ENCODE peak calls at places on chromosomes 3 and 15, in six cellular contexts. O, F, S, U, R and H are unnamed samples.

GRCh38 chr3:197501879-197502620 is 53.7 kb downstream of the BDH1 start:
- DNase-seq in O (no peak), F (peak; percentile 26), S (peak; percentile 55), U (no peak), R (peak; percentile 76), H (no peak)

GRCh38 chr3:149784064-149784704 is 8.2 kb downstream of the ANKUB1 start:
- DNase-seq in O (no peak), F (peak; percentile 34), S (no peak), U (no peak), R (no peak), H (no peak)

GRCh38 chr3:20323307-20323927 is 137.4 kb upstream of the SGO1 start:
- DNase-seq in O (no peak), F (no peak), S (no peak), U (no peak), R (no peak), H (no peak)

GRCh38 chr3:195023989-195024388 is 247.0 kb downstream of the XXYLT1 start:
- DNase-seq in O (no peak), F (no peak), S (no peak), U (no peak), R (no peak), H (no peak)

GRCh38 chr3:58386966-58387365 is 46.7 kb downstream of the PDHB start:
- DNase-seq in O (no peak), F (peak; percentile 94), S (peak; percentile 54), U (no peak), R (peak; percentile 57), H (peak; percentile 80)

GRCh38 chr3:193016437-193016887 is 98.8 kb upstream of the MB21D2 start:
- DNase-seq in O (no peak), F (no peak), S (peak; percentile 28), U (peak; percentile 43), R (no peak), H (peak; percentile 14)

GRCh38 chr3:142500211-142500610 is 52.4 kb upstream of the XRN1 start:
- DNase-seq in O (no peak), F (peak; percentile 16), S (no peak), U (no peak), R (no peak), H (no peak)

GRCh38 chr3:47877288-47877687 is 74.3 kb downstream of the DHX30 start:
- DNase-seq in O (no peak), F (peak; percentile 37), S (no peak), U (no peak), R (no peak), H (no peak)

GRCh38 chr15:77607111-77607893 is 25.4 kb downstream of the LINGO1 start:
- DNase-seq in O (no peak), F (peak; percentile 39), S (peak; percentile 18), U (no peak), R (no peak), H (peak; percentile 14)

GRCh38 chr3:109265300-109265699 is 51.0 kb downstream of the DPPA2 start:
- DNase-seq in O (no peak), F (no peak), S (no peak), U (no peak), R (no peak), H (no peak)

GRCh38 chr3:37905987-37906674 is 44.5 kb downstream of the CTDSPL start:
- DNase-seq in O (no peak), F (peak; percentile 65), S (peak; percentile 74), U (no peak), R (no peak), H (peak; percentile 84)

GRCh38 chr3:8550619-8551018 is 49.0 kb downstream of the LMCD1 start:
- DNase-seq in O (no peak), F (no peak), S (peak; percentile 54), U (no peak), R (no peak), H (no peak)

GRCh38 chr15:60511351-60512157 is 32.6 kb upstream of the ICE2 start:
- DNase-seq in O (no peak), F (peak; percentile 10), S (no peak), U (no peak), R (no peak), H (no peak)

DNA sequence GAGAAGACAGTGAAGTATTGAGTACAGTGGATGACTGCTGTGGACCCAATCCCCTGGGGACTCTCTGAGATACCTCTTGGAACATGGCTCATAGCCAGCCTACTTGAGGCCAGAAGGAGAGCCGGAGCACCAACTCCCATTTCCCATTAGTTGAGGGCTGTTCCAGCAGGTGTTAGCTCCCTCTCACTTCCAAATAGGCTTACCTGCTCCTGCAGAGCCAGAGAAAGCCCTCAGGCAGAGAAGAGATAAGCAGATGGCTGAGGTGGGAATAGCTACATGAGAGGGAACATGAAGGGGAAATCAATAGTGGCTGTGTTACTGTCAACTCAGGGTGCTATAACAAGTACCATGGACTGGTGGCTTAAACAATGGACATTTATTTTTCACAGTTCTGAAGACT is 4.6 kb upstream of the CCK start:
- DNase-seq in O (no peak), F (no peak), S (no peak), U (no peak), R (no peak), H (no peak)
- H3K4me3 ChIP-seq in O (no peak overlapping the region), F (no peak overlapping the region), S (no peak overlapping the region), U (no peak overlapping the region), R (no peak overlapping the region), H (no peak overlapping the region)

GRCh38 chr3:132870596-132870995 is 148.4 kb upstream of the NPHP3 start:
- DNase-seq in O (no peak), F (no peak), S (no peak), U (no peak), R (no peak), H (no peak)

GRCh38 chr3:132867956-132868355 is 145.7 kb upstream of the NPHP3 start:
- DNase-seq in O (no peak), F (peak; percentile 11), S (peak; percentile 17), U (no peak), R (no peak), H (no peak)

GRCh38 chr3:132874701-132875100 is 152.5 kb upstream of the NPHP3 start:
- DNase-seq in O (no peak), F (no peak), S (no peak), U (no peak), R (no peak), H (no peak)

GRCh38 chr3:132872711-132873110 is 150.5 kb upstream of the NPHP3 start:
- DNase-seq in O (no peak), F (no peak), S (no peak), U (no peak), R (no peak), H (no peak)

DNA sequence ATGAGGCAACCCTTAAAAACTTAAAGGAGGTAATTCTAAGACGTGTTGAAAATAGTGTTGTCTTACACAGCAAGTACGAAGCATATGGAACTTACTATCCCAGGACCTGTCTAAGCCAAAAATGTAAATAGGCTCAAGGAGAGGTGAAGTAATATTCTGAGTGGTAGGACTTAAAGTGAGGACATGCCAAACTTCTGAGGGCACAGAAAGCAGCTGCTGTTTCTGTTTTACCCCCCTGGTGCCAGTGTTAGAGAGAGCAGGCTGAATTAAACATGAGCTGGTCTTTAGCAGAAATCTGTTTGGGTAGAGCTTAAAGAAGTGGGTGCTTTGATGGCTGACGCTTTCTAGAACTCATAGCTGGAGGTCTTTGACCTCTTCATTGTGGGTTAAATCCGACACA is 149.7 kb upstream of the NPHP3 start:
- DNase-seq in O (no peak), F (no peak), S (no peak), U (no peak), R (no peak), H (no peak)
- H3K4me3 ChIP-seq in O (no peak overlapping the region), F (no peak overlapping the region), S (no peak overlapping the region), U (no peak overlapping the region), R (no peak overlapping the region), H (no peak overlapping the region)

DNA sequence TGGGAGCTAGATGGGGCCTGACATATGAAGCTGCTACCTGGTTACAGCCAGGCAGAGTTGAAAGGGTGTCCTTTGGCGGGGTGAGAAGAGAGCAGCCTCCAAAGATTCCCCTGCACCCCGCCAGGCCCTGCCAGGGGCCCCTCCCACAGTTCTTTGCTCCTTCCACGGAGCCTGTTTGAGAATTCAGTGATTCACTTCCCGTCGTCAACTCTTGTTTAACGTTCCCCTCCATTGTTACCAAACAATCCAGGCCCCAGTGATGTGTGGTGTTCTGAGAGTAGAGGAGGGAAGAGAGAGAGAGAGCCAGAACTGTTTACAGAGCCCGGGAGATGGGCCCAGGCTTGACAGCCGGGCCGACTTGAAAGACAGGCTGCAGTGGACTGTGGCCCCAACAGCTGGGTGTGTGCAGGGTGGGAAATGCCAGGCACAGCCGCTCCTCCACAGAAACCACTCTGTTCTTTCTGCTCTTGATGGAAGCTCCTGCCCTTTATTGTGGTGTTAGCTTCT is 81.5 kb downstream of the SMAD3 start:
- DNase-seq in O (no peak), F (peak; percentile 96), S (peak; percentile 94), U (no peak), R (peak; percentile 53), H (peak; percentile 67)
- H3K4me3 ChIP-seq in O (no peak overlapping the region), F (no peak overlapping the region), S (no peak overlapping the region), U (no peak overlapping the region), R (no peak overlapping the region), H (no peak overlapping the region)

GRCh38 chr15:98420837-98421236 is 227.5 kb upstream of the IGF1R start:
- DNase-seq in O (no peak), F (no peak), S (no peak), U (no peak), R (no peak), H (no peak)
- H3K4me3 ChIP-seq in O (peak overlapping the region; percentile 36), F (no peak overlapping the region), S (no peak overlapping the region), U (no peak overlapping the region), R (no peak overlapping the region), H (no peak overlapping the region)